ENCODE peak calls at places on chromosomes 5 and 9, in seven cellular contexts. One of them, this sample, is unnamed.

GRCh38 chr9:136690104-136690840 is 3.0 kb upstream of the AGPAT2 start:
- DNase-seq in brain microvascular endothelial cell: no peak
- DNase-seq in DND-41: no peak
- DNase-seq in lower lobe of right lung: no peak
- DNase-seq in mesenchymal stem cell: no peak
- DNase-seq in psoas muscle: peak; percentile 90
- DNase-seq in aorta: no peak
- DNase-seq in this sample: no peak

GRCh38 chr5:67561145-67561932 is 364.7 kb upstream of the CD180 start:
- DNase-seq in DND-41: no peak
- DNase-seq in psoas muscle: no peak
- DNase-seq in aorta: no peak
- DNase-seq in mesenchymal stem cell: no peak
- DNase-seq in brain microvascular endothelial cell: no peak
- DNase-seq in lower lobe of right lung: no peak
- DNase-seq in this sample: no peak

GRCh38 chr9:3006917-3007316 is 163.0 kb upstream of the PUM3 start:
- DNase-seq in DND-41: no peak
- DNase-seq in brain microvascular endothelial cell: no peak
- DNase-seq in mesenchymal stem cell: no peak
- DNase-seq in lower lobe of right lung: no peak
- DNase-seq in aorta: no peak
- DNase-seq in psoas muscle: no peak
- DNase-seq in this sample: no peak

GRCh38 chr5:120014535-120014934 is 385.2 kb downstream of the FAM170A start:
- DNase-seq in brain microvascular endothelial cell: peak; percentile 24
- DNase-seq in aorta: no peak
- DNase-seq in mesenchymal stem cell: no peak
- DNase-seq in psoas muscle: no peak
- DNase-seq in DND-41: no peak
- DNase-seq in lower lobe of right lung: no peak
- DNase-seq in this sample: no peak

GRCh38 chr9:128684325-128685021 is 4.5 kb upstream of the SET start:
- DNase-seq in psoas muscle: peak; percentile 69
- DNase-seq in lower lobe of right lung: peak; percentile 91
- DNase-seq in aorta: peak; percentile 86
- DNase-seq in mesenchymal stem cell: peak; percentile 79
- DNase-seq in DND-41: peak; percentile 79
- DNase-seq in brain microvascular endothelial cell: peak; percentile 56
- DNase-seq in this sample: peak; percentile 89

GRCh38 chr5:139711852-139712171 is 63.7 kb downstream of the CXXC5 start:
- DNase-seq in mesenchymal stem cell: no peak
- DNase-seq in lower lobe of right lung: no peak
- DNase-seq in DND-41: no peak
- DNase-seq in psoas muscle: peak; percentile 61
- DNase-seq in brain microvascular endothelial cell: no peak
- DNase-seq in aorta: no peak
- DNase-seq in this sample: no peak

GRCh38 chr5:1161108-1161831 is 40.1 kb upstream of the SLC6A19 start:
- DNase-seq in brain microvascular endothelial cell: no peak
- DNase-seq in psoas muscle: no peak
- DNase-seq in mesenchymal stem cell: no peak
- DNase-seq in aorta: no peak
- DNase-seq in lower lobe of right lung: no peak
- DNase-seq in DND-41: no peak
- DNase-seq in this sample: peak; percentile 97

GRCh38 chr5:114928644-114929462 is 240.9 kb downstream of the TRIM36 start:
- DNase-seq in lower lobe of right lung: no peak
- DNase-seq in DND-41: no peak
- DNase-seq in aorta: no peak
- DNase-seq in mesenchymal stem cell: no peak
- DNase-seq in psoas muscle: no peak
- DNase-seq in brain microvascular endothelial cell: no peak
- DNase-seq in this sample: no peak

GRCh38 chr9:10059044-10059443 is 553.8 kb downstream of the PTPRD start:
- DNase-seq in brain microvascular endothelial cell: no peak
- DNase-seq in psoas muscle: no peak
- DNase-seq in aorta: no peak
- DNase-seq in DND-41: no peak
- DNase-seq in lower lobe of right lung: no peak
- DNase-seq in mesenchymal stem cell: peak; percentile 78
- DNase-seq in this sample: peak; percentile 52

GRCh38 chr5:64206653-64207052 is 41.0 kb downstream of the RNF180 start:
- DNase-seq in mesenchymal stem cell: no peak
- DNase-seq in aorta: no peak
- DNase-seq in brain microvascular endothelial cell: no peak
- DNase-seq in lower lobe of right lung: no peak
- DNase-seq in DND-41: no peak
- DNase-seq in psoas muscle: no peak
- DNase-seq in this sample: no peak

GRCh38 chr5:14410068-14410941 is 171.3 kb upstream of the OTULINL start:
- DNase-seq in psoas muscle: no peak
- DNase-seq in DND-41: no peak
- DNase-seq in aorta: no peak
- DNase-seq in brain microvascular endothelial cell: no peak
- DNase-seq in lower lobe of right lung: no peak
- DNase-seq in mesenchymal stem cell: peak; percentile 72
- DNase-seq in this sample: no peak

GRCh38 chr5:132054031-132054696 is 6.3 kb upstream of the IL3 start:
- DNase-seq in brain microvascular endothelial cell: no peak
- DNase-seq in DND-41: no peak
- DNase-seq in aorta: no peak
- DNase-seq in lower lobe of right lung: no peak
- DNase-seq in psoas muscle: peak; percentile 22
- DNase-seq in mesenchymal stem cell: no peak
- DNase-seq in this sample: no peak

GRCh38 chr5:115530426-115530825 is 14.1 kb downstream of the FEM1C start:
- DNase-seq in aorta: no peak
- DNase-seq in mesenchymal stem cell: no peak
- DNase-seq in DND-41: no peak
- DNase-seq in psoas muscle: no peak
- DNase-seq in lower lobe of right lung: no peak
- DNase-seq in brain microvascular endothelial cell: no peak
- DNase-seq in this sample: no peak

GRCh38 chr9:124870723-124871122 is 8.8 kb downstream of the ARPC5L start:
- DNase-seq in DND-41: no peak
- DNase-seq in lower lobe of right lung: no peak
- DNase-seq in psoas muscle: no peak
- DNase-seq in aorta: no peak
- DNase-seq in brain microvascular endothelial cell: no peak
- DNase-seq in mesenchymal stem cell: no peak
- DNase-seq in this sample: no peak

GRCh38 chr9:121609845-121610637 is 41.4 kb upstream of the DAB2IP start:
- DNase-seq in aorta: peak; percentile 81
- DNase-seq in mesenchymal stem cell: peak; percentile 65
- DNase-seq in DND-41: no peak
- DNase-seq in psoas muscle: peak; percentile 87
- DNase-seq in brain microvascular endothelial cell: peak; percentile 11
- DNase-seq in lower lobe of right lung: peak; percentile 59
- DNase-seq in this sample: peak; percentile 74

GRCh38 chr9:132846109-132846917 is 31.8 kb downstream of the AK8 start:
- DNase-seq in aorta: no peak
- DNase-seq in mesenchymal stem cell: no peak
- DNase-seq in DND-41: peak; percentile 44
- DNase-seq in brain microvascular endothelial cell: no peak
- DNase-seq in psoas muscle: peak; percentile 36
- DNase-seq in lower lobe of right lung: no peak
- DNase-seq in this sample: no peak

GRCh38 chr5:31106742-31107546 is 86.5 kb upstream of the CDH6 start:
- DNase-seq in brain microvascular endothelial cell: peak; percentile 66
- DNase-seq in psoas muscle: no peak
- DNase-seq in DND-41: no peak
- DNase-seq in lower lobe of right lung: no peak
- DNase-seq in aorta: no peak
- DNase-seq in mesenchymal stem cell: peak; percentile 25
- DNase-seq in this sample: no peak

GRCh38 chr5:27220752-27221151 is 182.4 kb upstream of the CDH9 start:
- DNase-seq in brain microvascular endothelial cell: no peak
- DNase-seq in aorta: no peak
- DNase-seq in mesenchymal stem cell: no peak
- DNase-seq in lower lobe of right lung: no peak
- DNase-seq in psoas muscle: no peak
- DNase-seq in DND-41: no peak
- DNase-seq in this sample: no peak

GRCh38 chr9:101172671-101173070 is 144.1 kb downstream of the PLPPR1 start:
- DNase-seq in DND-41: no peak
- DNase-seq in lower lobe of right lung: no peak
- DNase-seq in psoas muscle: no peak
- DNase-seq in mesenchymal stem cell: no peak
- DNase-seq in aorta: no peak
- DNase-seq in brain microvascular endothelial cell: no peak
- DNase-seq in this sample: no peak

GRCh38 chr9:15370496-15371464 is 51.9 kb upstream of the SNAPC3 start:
- DNase-seq in lower lobe of right lung: no peak
- DNase-seq in brain microvascular endothelial cell: no peak
- DNase-seq in psoas muscle: no peak
- DNase-seq in mesenchymal stem cell: no peak
- DNase-seq in DND-41: no peak
- DNase-seq in aorta: no peak
- DNase-seq in this sample: no peak

DNA sequence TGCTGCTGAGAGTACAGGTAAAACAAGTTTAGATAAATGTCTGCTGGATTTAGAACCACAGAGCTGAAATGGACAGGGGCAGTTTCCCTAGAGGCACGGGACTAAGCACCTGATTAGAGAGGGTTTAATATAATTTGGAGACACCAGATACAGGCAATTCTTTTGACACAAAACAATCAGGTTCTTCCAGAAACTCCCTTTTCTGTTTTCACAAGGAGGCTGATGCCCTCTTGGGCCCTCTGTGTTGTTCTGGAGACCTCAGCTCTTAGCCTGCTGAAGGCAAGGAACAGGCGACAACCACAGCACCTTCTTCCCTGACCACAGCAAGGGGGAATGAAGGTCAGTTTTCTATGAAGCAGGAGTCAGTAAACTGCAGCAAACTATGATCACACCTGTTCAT is 14.5 kb upstream of the GCNT1 start:
- DNase-seq in psoas muscle: no peak
- DNase-seq in DND-41: no peak
- DNase-seq in lower lobe of right lung: no peak
- DNase-seq in brain microvascular endothelial cell: no peak
- DNase-seq in mesenchymal stem cell: no peak
- DNase-seq in aorta: no peak
- DNase-seq in this sample: no peak
- H3K4me3 ChIP-seq in psoas muscle: no peak overlapping the region
- H3K4me3 ChIP-seq in DND-41: no peak overlapping the region
- H3K4me3 ChIP-seq in lower lobe of right lung: no peak overlapping the region
- H3K4me3 ChIP-seq in brain microvascular endothelial cell: no peak overlapping the region
- H3K4me3 ChIP-seq in mesenchymal stem cell: no peak overlapping the region
- H3K4me3 ChIP-seq in aorta: no peak overlapping the region
- H3K4me3 ChIP-seq in this sample: no peak overlapping the region

DNA sequence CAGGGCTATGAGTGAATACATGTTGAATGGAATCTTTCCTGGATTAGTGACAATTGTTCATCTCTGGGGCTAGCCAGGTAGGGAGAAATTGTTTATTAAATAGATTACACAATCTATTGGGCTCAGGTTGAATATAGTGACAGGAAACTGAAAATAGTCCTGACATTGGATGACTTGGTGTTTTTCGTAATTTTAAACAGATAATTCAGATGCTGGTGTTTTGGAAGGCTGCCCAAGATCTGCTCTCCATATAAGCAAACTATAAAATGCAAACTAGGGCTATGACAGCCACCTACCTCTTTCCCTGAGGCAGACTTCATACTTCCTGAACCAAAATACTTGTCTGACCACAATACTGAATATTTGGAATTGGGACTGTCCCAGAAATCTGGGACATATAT is 99.1 kb downstream of the ENC1 start:
- DNase-seq in mesenchymal stem cell: peak; percentile 44
- DNase-seq in brain microvascular endothelial cell: no peak
- DNase-seq in lower lobe of right lung: no peak
- DNase-seq in psoas muscle: no peak
- DNase-seq in DND-41: no peak
- DNase-seq in aorta: no peak
- DNase-seq in this sample: peak; percentile 27
- H3K27me3 ChIP-seq in mesenchymal stem cell: no peaks in the 10 kb centered on the region
- H3K27me3 ChIP-seq in brain microvascular endothelial cell: no peaks in the 10 kb centered on the region
- H3K27me3 ChIP-seq in lower lobe of right lung: no peaks in the 10 kb centered on the region
- H3K27me3 ChIP-seq in psoas muscle: no peaks in the 10 kb centered on the region
- H3K27me3 ChIP-seq in DND-41: no peaks in the 10 kb centered on the region
- H3K27me3 ChIP-seq in aorta: no peaks in the 10 kb centered on the region
- H3K27me3 ChIP-seq in this sample: no peaks in the 10 kb centered on the region

DNA sequence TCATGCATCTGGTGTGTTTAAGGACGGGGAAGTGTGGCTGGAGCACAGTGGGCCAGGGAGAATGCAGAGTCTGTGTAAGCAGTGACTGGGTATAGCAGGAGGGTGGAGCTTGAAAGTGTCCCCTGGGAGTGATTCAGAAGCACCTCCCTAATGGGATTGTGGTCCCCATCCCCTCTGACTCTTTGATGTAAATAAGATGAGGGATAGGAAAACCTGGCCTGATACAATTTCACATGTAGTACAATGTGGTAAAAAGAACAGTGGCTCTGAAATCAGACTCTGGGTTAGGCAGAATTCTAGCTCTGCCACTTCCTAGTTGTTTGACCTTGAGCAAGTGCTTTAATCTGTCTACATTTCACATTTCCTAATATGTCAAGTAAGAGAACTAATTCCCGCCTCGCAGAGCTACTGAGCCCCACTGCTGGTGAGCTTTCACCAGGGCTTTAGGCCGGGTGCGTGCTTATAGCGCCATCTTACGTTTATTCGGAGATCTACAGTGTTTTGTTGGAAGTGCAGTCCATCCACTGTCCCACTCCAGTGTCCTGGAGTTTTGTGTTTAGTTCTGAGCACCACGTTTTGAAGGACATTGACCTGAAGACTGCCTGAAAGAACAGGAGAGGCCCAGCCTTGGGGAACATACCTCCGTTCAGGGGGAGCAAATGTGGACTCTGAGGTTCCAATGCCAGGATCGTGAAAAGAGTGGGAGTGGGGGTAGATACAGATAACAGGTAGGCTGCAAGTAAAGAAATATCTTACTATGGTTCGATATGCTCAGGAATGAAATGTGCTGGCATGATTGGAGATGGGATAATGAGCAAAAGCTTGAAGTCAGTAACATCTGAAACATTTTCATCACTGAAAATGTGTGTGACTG is 51.2 kb upstream of the TESK1 start:
- DNase-seq in DND-41: no peak
- DNase-seq in aorta: peak; percentile 81
- DNase-seq in mesenchymal stem cell: peak; percentile 80
- DNase-seq in brain microvascular endothelial cell: peak; percentile 69
- DNase-seq in lower lobe of right lung: peak; percentile 76
- DNase-seq in psoas muscle: peak; percentile 83
- DNase-seq in this sample: no peak
- H3K4me3 ChIP-seq in DND-41: no peak overlapping the region
- H3K4me3 ChIP-seq in aorta: no peak overlapping the region
- H3K4me3 ChIP-seq in mesenchymal stem cell: no peak overlapping the region
- H3K4me3 ChIP-seq in brain microvascular endothelial cell: no peak overlapping the region
- H3K4me3 ChIP-seq in lower lobe of right lung: no peak overlapping the region
- H3K4me3 ChIP-seq in psoas muscle: no peak overlapping the region
- H3K4me3 ChIP-seq in this sample: no peak overlapping the region

DNA sequence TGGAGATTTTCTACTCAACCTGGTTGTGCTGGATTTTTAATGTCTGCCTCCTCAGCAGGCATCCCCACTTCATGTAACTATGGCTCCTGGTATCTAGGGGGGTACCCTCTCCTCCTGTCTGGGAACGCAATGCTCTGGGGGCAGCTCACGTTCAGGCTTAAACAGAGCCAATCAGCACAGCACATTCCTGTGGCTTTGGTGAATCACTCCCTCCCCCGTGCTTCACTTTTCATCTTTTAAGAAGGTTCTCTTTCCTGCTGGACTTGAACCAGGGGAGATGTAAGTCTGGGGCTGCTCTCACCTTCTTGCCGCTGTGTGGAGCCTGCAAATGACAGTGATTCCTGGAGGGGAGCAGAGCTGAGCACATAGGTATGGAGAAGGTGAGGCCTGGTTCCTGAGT is 101.2 kb downstream of the MSX2 start:
- DNase-seq in lower lobe of right lung: no peak
- DNase-seq in mesenchymal stem cell: no peak
- DNase-seq in psoas muscle: no peak
- DNase-seq in brain microvascular endothelial cell: peak; percentile 60
- DNase-seq in aorta: no peak
- DNase-seq in DND-41: no peak
- DNase-seq in this sample: no peak
- H3K27me3 ChIP-seq in lower lobe of right lung: no peaks in the 10 kb centered on the region
- H3K27me3 ChIP-seq in mesenchymal stem cell: no peaks in the 10 kb centered on the region
- H3K27me3 ChIP-seq in psoas muscle: no peaks in the 10 kb centered on the region
- H3K27me3 ChIP-seq in brain microvascular endothelial cell: no peaks in the 10 kb centered on the region
- H3K27me3 ChIP-seq in aorta: no peaks in the 10 kb centered on the region
- H3K27me3 ChIP-seq in DND-41: no peaks in the 10 kb centered on the region
- H3K27me3 ChIP-seq in this sample: no peaks in the 10 kb centered on the region

This sample was measured in breast epithelium.